ENCODE peak calls at places on chromosomes 16 and 17, in six cellular contexts. R is thyroid gland, P is fibroblast of lung, D is left ventricle myocardium inferior, T is endodermal cell, Q is GM23248. A is an unnamed sample.

GRCh38 chr17:21376835-21377690 is 906 bp downstream of the KCNJ12 start:
- DNase-seq in R (peak; percentile 47), P (peak; percentile 44), D (no peak), T (peak; percentile 85), Q (peak; percentile 73), A (peak; percentile 14)

GRCh38 chr16:2518823-2519710 is 1.1 kb upstream of the AMDHD2 start:
- DNase-seq in R (peak; percentile 4), P (no peak), D (no peak), T (no peak), Q (peak; percentile 40), A (no peak)

GRCh38 chr17:36845916-36846315 is 91.4 kb upstream of the LHX1 start:
- DNase-seq in R (no peak), P (no peak), D (no peak), T (peak; percentile 53), Q (no peak), A (no peak)

GRCh38 chr16:78925071-78925714 is 675.3 kb downstream of the MAF start:
- DNase-seq in R (peak; percentile 18), P (no peak), D (peak; percentile 19), T (peak; percentile 74), Q (peak; percentile 23), A (peak; percentile 53)

GRCh38 chr16:1125471-1125870 is 27.4 kb upstream of the CACNA1H start:
- DNase-seq in R (no peak), P (peak; percentile 72), D (no peak), T (no peak), Q (peak; percentile 77), A (peak; percentile 37)

GRCh38 chr17:76736349-76737081 is 616 bp downstream of the SRSF2 start:
- DNase-seq in R (peak; percentile 75), P (peak; percentile 50), D (peak; percentile 84), T (peak; percentile 86), Q (peak; percentile 87), A (peak; percentile 75)

GRCh38 chr16:89619880-89620279 is 6.4 kb downstream of the DPEP1 start:
- DNase-seq in R (no peak), P (no peak), D (no peak), T (no peak), Q (no peak), A (no peak)

GRCh38 chr17:48022906-48023305 is 14.7 kb downstream of the COPZ2 start:
- DNase-seq in R (no peak), P (no peak), D (no peak), T (no peak), Q (peak; percentile 44), A (no peak)

GRCh38 chr16:30416624-30417298 is 9.4 kb downstream of the ZNF771 start:
- DNase-seq in R (no peak), P (no peak), D (no peak), T (no peak), Q (no peak), A (no peak)

GRCh38 chr16:31177136-31177535 is 2.8 kb upstream of the FUS start:
- DNase-seq in R (no peak), P (peak; percentile 89), D (no peak), T (no peak), Q (peak; percentile 54), A (no peak)

GRCh38 chr16:535446-536405 is 8.2 kb downstream of the CAPN15 start:
- DNase-seq in R (no peak), P (peak; percentile 79), D (no peak), T (no peak), Q (peak; percentile 98), A (peak; percentile 94)

GRCh38 chr17:39196820-39197331 is 593 bp downstream of the CACNB1 start:
- DNase-seq in R (peak; percentile 52), P (no peak), D (no peak), T (peak; percentile 80), Q (peak; percentile 63), A (no peak)

GRCh38 chr16:84159800-84160199 is 14.7 kb downstream of the DNAAF1 start:
- DNase-seq in R (no peak), P (no peak), D (no peak), T (no peak), Q (no peak), A (no peak)

GRCh38 chr17:50177476-50177875 is 11.7 kb downstream of the SGCA start:
- DNase-seq in R (no peak), P (no peak), D (no peak), T (no peak), Q (peak; percentile 49), A (no peak)

GRCh38 chr17:77375917-77376651 is 235.3 kb downstream of the SEC14L1 start:
- DNase-seq in R (no peak), P (peak; percentile 91), D (no peak), T (peak; percentile 73), Q (peak; percentile 81), A (peak; percentile 48)

GRCh38 chr16:53449816-53450517 is 15.7 kb downstream of the RBL2 start:
- DNase-seq in R (no peak), P (no peak), D (no peak), T (no peak), Q (no peak), A (no peak)

GRCh38 chr17:57903961-57904360 is 51.3 kb downstream of the CUEDC1 start:
- DNase-seq in R (no peak), P (no peak), D (no peak), T (no peak), Q (no peak), A (no peak)

GRCh38 chr17:57906910-57907309 is 48.3 kb downstream of the CUEDC1 start:
- DNase-seq in R (no peak), P (no peak), D (no peak), T (peak; percentile 91), Q (no peak), A (no peak)

GRCh38 chr17:57908278-57908677 is 46.9 kb downstream of the CUEDC1 start:
- DNase-seq in R (no peak), P (no peak), D (no peak), T (no peak), Q (no peak), A (no peak)

GRCh38 chr17:57902800-57903759 is 52.1 kb downstream of the CUEDC1 start:
- DNase-seq in R (peak; percentile 100), P (peak; percentile 90), D (peak; percentile 87), T (no peak), Q (peak; percentile 93), A (peak; percentile 96)

DNA sequence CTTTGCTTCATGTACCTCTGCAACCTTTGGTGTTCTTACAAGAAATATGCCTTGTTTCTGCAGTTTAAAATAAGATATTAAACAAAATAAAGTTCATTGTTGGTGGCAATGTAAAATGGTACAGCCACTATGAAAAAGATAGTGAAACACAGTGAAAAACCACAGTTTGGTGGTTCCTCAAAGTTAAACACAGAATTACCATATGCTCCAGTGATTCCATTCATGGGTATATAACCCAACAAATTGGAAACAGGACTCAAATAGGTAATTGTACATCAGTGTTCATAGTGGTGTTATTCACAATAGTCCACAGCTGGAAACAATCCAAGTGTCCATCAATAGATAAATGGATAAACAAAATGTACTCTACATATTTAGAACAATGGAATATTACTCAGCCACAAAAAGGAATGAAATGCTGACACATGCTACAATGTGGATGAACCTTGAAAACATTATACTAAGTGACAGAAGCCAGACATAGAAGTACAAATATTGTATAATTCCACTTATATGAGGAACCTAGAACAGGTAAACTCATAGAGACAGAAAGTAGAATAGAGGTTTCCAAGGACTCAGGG is 49.2 kb downstream of the CUEDC1 start:
- DNase-seq in R (no peak), P (no peak), D (no peak), T (no peak), Q (no peak), A (no peak)
- H3K27ac ChIP-seq in R (peak overlapping the region; percentile 92), P (no peak overlapping the region), D (peak overlapping the region; percentile 40), T (no peak overlapping the region), Q (no peak overlapping the region), A (no peak overlapping the region)

GRCh38 chr17:40312893-40313659 is 4.1 kb downstream of the RARA start:
- DNase-seq in R (no peak), P (no peak), D (peak; percentile 16), T (no peak), Q (no peak), A (no peak)
- H3K4me1 ChIP-seq in R (peaks cover 82% of the 10 kb centered on the region), P (peaks cover 61% of the 10 kb centered on the region), D (peaks cover 98% of the 10 kb centered on the region), T (peaks cover 22% of the 10 kb centered on the region), Q (peaks cover 69% of the 10 kb centered on the region), A (peaks cover 9% of the 10 kb centered on the region)

GRCh38 chr16:57628782-57629181 is 352 bp downstream of the ADGRG1 start:
- DNase-seq in R (no peak), P (no peak), D (no peak), T (no peak), Q (no peak), A (no peak)

GRCh38 chr16:57624806-57625500 is 3.5 kb upstream of the ADGRG1 start:
- DNase-seq in R (no peak), P (peak; percentile 33), D (no peak), T (no peak), Q (no peak), A (no peak)

GRCh38 chr16:57627184-57627871 is 1.1 kb upstream of the ADGRG1 start:
- DNase-seq in R (peak; percentile 84), P (peak; percentile 91), D (no peak), T (peak; percentile 88), Q (peak; percentile 94), A (no peak)

GRCh38 chr16:57628008-57628781 is at the start of gene ADGRG1:
- DNase-seq in R (peak; percentile 98), P (peak; percentile 96), D (peak; percentile 64), T (peak; percentile 90), Q (peak; percentile 98), A (peak; percentile 44)

DNA sequence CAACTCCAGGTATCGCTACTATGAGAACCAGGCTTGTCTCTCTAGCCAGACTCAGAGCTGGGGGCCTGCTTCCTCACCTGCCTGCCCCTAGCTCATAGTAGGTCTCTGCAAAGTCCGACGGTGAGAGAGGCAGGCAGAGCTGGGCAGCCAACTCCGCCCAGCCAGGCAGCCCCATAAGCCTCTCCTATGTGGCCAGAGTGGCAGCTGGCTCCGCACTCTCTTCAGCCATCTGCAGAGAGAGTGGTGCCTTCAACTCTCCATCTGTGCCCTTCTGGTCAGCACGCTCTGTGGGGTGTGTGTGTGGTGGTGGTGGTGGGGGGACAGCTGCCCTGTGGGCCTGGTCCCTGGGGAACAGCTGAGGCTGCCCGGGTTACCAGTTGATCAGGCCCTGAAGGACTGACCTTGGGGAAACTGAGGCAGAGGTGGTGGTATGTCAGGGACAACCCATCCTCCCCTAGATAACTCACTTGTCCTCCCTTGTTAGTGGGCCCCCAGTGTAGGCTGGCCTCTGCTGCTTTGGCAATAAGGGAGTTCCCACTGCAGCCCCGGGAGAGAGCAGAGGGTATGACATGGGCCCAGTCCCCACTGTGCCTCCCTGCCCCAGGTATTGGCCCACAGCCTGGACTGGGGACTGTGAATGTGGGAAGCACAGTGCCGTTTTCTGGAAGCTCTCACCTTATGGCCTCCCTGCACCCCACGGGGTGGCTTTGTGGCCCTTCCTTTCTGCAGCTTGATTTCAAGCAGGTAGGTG is 1.8 kb upstream of the ADGRG1 start:
- DNase-seq in R (no peak), P (no peak), D (no peak), T (no peak), Q (no peak), A (no peak)
- H3K27ac ChIP-seq in R (peak overlapping the region; percentile 99), P (no peak overlapping the region), D (peak overlapping the region; percentile 93), T (peak overlapping the region; percentile 13), Q (no peak overlapping the region), A (no peak overlapping the region)

DNA sequence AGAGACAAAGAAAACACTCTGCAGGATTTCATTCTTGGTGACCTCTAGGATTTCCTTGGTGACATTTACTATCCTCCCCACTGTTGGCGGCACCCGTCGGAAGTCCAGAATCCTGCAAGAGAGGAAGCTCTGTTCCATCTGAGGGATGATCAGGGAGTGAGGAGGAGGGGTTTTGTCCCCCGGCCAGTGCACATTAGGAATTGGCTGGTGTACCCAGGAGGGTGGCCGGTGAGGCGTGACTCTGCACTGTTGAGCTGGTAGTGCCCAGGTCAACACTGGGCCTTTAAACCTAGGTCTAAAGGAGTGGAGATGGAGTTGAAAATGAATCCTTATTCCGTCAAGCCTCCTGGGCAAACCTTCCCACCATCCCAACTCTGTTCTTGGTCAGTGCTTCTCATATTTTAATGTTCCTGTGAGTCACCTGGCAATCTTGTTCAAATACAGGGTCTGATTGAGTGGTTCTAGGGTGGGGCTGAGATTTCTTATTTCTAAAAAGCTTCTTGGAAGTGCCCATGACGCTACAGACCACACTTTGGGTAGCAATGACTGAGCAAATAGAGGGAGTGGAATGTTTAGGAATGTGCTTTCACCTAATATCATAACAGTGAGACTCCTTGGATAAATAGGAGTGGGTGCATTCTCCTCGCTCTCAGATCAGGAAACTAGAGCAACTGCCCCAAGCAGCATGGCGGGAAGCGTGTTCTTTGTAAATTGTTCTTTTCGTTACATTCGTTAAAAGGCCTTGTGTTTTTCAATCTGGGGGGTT is 30.7 kb downstream of the PRKAR1A start:
- DNase-seq in R (peak; percentile 52), P (no peak), D (no peak), T (no peak), Q (no peak), A (no peak)
- H3K4me1 ChIP-seq in R (peaks cover 9% of the 10 kb centered on the region), P (no peaks in the 10 kb centered on the region), D (peaks cover 17% of the 10 kb centered on the region), T (no peaks in the 10 kb centered on the region), Q (no peaks in the 10 kb centered on the region), A (no peaks in the 10 kb centered on the region)